ENCODE peak calls at places on chromosomes 2 and 18, in ten cellular contexts. U is brain microvascular endothelial cell, K is kidney, S is cardiac fibroblast, Y is NB4, G is colonic mucosa, A is body of pancreas, T is right lobe of liver, I is cardiac muscle cell, B is SJSA1. W is an unnamed sample.
A peak's percentile ranks its signal among the peaks of the same experiment; 100 is the strongest.

GRCh38 chr2:99140056-99140859 is 1.2 kb upstream of the C2orf15 start:
- DNase-seq in U (no peak), K (no peak), S (peak; percentile 0), Y (no peak), G (no peak), A (no peak), T (no peak), I (no peak), B (no peak), W (no peak)

GRCh38 chr2:241914542-241914941 is 45.0 kb downstream of the RTP5 start:
- DNase-seq in U (no peak), K (no peak), S (no peak), Y (no peak), G (no peak), A (no peak), T (peak; percentile 40), I (no peak), B (no peak), W (no peak)

GRCh38 chr18:3712485-3712884 is 262.5 kb downstream of the TGIF1 start:
- DNase-seq in U (no peak), K (no peak), S (no peak), Y (no peak), G (no peak), A (no peak), T (no peak), I (peak; percentile 19), B (no peak), W (no peak)

GRCh38 chr18:76349067-76349715 is 145.9 kb downstream of the ZNF516 start:
- DNase-seq in U (peak; percentile 69), K (no peak), S (peak; percentile 82), Y (peak; percentile 77), G (peak; percentile 73), A (peak; percentile 72), T (peak; percentile 73), I (peak; percentile 79), B (peak; percentile 48), W (peak; percentile 78)

GRCh38 chr18:42920621-42921020 is 194.9 kb downstream of the RIT2 start:
- DNase-seq in U (no peak), K (no peak), S (no peak), Y (no peak), G (no peak), A (no peak), T (no peak), I (peak; percentile 32), B (no peak), W (no peak)

GRCh38 chr2:96116424-96116878 is at the start of gene ADRA2B:
- DNase-seq in U (no peak), K (peak; percentile 91), S (no peak), Y (no peak), G (peak; percentile 88), A (peak; percentile 86), T (peak; percentile 65), I (peak; percentile 36), B (no peak), W (peak; percentile 72)

GRCh38 chr2:69514836-69515235 is 77.6 kb upstream of the NFU1 start:
- DNase-seq in U (no peak), K (no peak), S (peak; percentile 33), Y (no peak), G (no peak), A (no peak), T (no peak), I (peak; percentile 21), B (no peak), W (peak; percentile 39)

GRCh38 chr18:64119916-64120315 is 29.0 kb downstream of the LINC00305 start:
- DNase-seq in U (no peak), K (no peak), S (peak; percentile 0), Y (peak; percentile 7), G (no peak), A (no peak), T (no peak), I (no peak), B (no peak), W (no peak)

GRCh38 chr2:158097481-158097880 is 4.2 kb upstream of the UPP2 start:
- DNase-seq in U (no peak), K (no peak), S (no peak), Y (peak; percentile 43), G (no peak), A (no peak), T (no peak), I (no peak), B (no peak), W (no peak)

GRCh38 chr2:40814621-40815020 is 362.7 kb upstream of the SLC8A1 start:
- DNase-seq in U (no peak), K (no peak), S (no peak), Y (no peak), G (no peak), A (no peak), T (no peak), I (no peak), B (no peak), W (no peak)

GRCh38 chr2:182784777-182785176 is 68.7 kb downstream of the DNAJC10 start:
- DNase-seq in U (peak; percentile 18), K (no peak), S (peak; percentile 65), Y (peak; percentile 30), G (no peak), A (no peak), T (no peak), I (peak; percentile 57), B (peak; percentile 19), W (no peak)

DNA sequence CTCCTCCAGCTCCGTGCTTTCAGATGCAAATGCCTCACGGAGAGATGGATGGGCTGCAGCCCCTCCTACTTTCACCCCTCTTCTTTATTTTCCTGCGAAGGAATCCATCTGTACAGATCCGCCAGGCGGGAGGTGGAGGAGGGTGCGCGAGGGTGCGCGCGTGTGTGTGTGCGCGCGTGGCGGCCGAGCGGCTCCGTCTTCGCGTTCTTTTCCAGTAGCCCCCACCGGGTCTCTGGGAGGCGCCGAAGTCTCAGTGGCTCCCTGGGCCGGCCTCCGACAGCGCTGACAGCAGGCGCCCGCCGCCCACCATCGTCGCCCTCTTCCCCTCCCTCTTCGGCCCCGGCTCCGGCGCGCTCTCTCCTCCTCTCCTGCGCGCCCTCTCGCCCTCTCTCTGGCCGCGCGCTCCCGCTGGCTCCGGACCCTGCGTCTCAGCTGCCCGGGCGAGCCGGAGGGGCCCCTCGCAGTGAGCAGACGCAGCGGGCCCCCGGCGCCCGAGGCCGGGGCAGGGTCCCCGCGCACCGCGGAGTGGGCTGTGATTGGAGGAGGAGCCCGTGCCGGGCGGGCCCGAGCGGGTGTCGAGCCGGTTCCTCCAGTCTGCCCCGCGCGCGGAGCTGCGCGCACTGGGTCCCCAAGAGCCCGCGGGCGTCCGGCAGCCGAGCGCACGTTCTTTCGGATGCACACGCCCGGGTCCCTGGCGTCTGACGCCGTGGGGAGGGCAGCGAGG is at the start of gene CDH7:
- DNase-seq in U (no peak), K (peak; percentile 63), S (no peak), Y (no peak), G (no peak), A (no peak), T (no peak), I (no peak), B (no peak), W (peak; percentile 21)
- H3K4me3 ChIP-seq in U (peak within 1 kb of the TSS; percentile 57), K (peak within 1 kb of the TSS; percentile 37), S (no peak within 1 kb of the TSS), Y (no peak within 1 kb of the TSS), G (peak within 1 kb of the TSS; percentile 24), A (no peak within 1 kb of the TSS), T (no peak within 1 kb of the TSS), I (peak within 1 kb of the TSS; percentile 76), B (no peak within 1 kb of the TSS), W (peak within 1 kb of the TSS; percentile 69)

GRCh38 chr2:11404381-11405073 is 60.1 kb upstream of the ROCK2 start:
- DNase-seq in U (no peak), K (no peak), S (no peak), Y (no peak), G (no peak), A (no peak), T (no peak), I (no peak), B (no peak), W (no peak)

GRCh38 chr2:11402436-11402835 is 58.0 kb upstream of the ROCK2 start:
- DNase-seq in U (no peak), K (no peak), S (no peak), Y (no peak), G (no peak), A (no peak), T (no peak), I (no peak), B (no peak), W (no peak)

GRCh38 chr2:11407413-11407812 is 58.5 kb downstream of the E2F6 start:
- DNase-seq in U (no peak), K (no peak), S (no peak), Y (no peak), G (no peak), A (no peak), T (no peak), I (no peak), B (no peak), W (no peak)

GRCh38 chr2:11406492-11407381 is 59.2 kb downstream of the E2F6 start:
- DNase-seq in U (peak; percentile 80), K (no peak), S (peak; percentile 83), Y (peak; percentile 15), G (no peak), A (no peak), T (no peak), I (peak; percentile 72), B (peak; percentile 82), W (no peak)

GRCh38 chr2:11405599-11406491 is 60.1 kb downstream of the E2F6 start:
- DNase-seq in U (no peak), K (no peak), S (no peak), Y (no peak), G (peak; percentile 92), A (no peak), T (no peak), I (peak; percentile 67), B (no peak), W (no peak)
- H3K4me3 ChIP-seq in U (no peak overlapping the region), K (no peak overlapping the region), S (no peak overlapping the region), Y (no peak overlapping the region), G (no peak overlapping the region), A (no peak overlapping the region), T (no peak overlapping the region), I (no peak overlapping the region), B (no peak overlapping the region), W (no peak overlapping the region)

DNA sequence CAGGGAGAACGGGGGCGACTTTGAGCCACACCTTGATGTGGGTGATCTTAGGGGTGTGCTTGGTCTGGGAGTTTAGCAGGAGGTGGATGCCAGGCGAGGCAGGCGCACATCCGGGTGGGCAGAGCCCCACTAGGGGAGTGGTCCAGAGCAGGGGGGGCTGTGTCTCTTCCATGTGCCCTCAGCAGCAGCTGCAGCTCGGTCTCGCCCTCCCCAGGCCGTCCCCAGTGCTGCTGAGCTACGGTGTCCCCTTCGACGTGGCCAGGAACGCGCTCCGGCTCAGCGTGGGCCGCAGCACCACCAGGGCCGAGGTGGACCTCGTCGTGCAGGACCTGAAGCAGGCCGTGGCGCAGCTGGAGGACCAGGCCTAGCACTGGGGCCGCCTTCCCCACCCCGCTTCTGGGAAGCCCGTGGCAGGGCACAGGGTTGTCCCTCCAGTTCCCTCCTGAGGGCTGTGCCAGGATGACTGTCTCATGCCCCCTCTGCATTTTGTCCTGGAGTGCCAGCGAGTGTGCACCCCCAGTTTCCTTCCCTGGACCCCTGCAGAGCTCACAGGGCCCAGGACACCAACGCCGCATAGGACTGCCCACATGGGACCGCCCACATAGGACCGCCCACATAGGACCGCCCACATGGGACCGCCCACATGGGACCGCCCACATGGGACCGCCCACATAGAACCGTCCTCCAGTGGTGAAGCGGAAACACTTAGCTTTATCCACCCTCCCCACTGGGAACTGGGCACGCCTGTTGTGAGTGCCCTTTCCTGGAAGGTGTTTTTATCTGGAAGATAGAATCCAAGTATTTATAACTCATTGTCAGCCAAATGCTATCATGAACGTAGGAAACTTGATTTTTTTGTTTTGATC is 1.9 kb upstream of the ESPNL start:
- DNase-seq in U (no peak), K (peak; percentile 66), S (peak; percentile 73), Y (peak; percentile 75), G (peak; percentile 89), A (peak; percentile 72), T (peak; percentile 77), I (peak; percentile 72), B (peak; percentile 33), W (peak; percentile 50)
- H3K4me3 ChIP-seq in U (no peak overlapping the region), K (no peak overlapping the region), S (no peak overlapping the region), Y (no peak overlapping the region), G (no peak overlapping the region), A (no peak overlapping the region), T (no peak overlapping the region), I (no peak overlapping the region), B (no peak overlapping the region), W (no peak overlapping the region)

GRCh38 chr2:54589038-54589339 is 132.9 kb downstream of the SPTBN1 start:
- DNase-seq in U (no peak), K (no peak), S (no peak), Y (no peak), G (no peak), A (no peak), T (no peak), I (no peak), B (no peak), W (no peak)
- H3K4me3 ChIP-seq in U (no peak overlapping the region), K (no peak overlapping the region), S (no peak overlapping the region), Y (no peak overlapping the region), G (no peak overlapping the region), A (no peak overlapping the region), T (no peak overlapping the region), I (no peak overlapping the region), B (no peak overlapping the region), W (no peak overlapping the region)

W was measured in WERI-Rb-1.